ENCODE peak calls at places on chromosomes 13 and 19, in ten cellular contexts. T is thoracic aorta; J is pancreas; L is cardiac muscle cell; V is effector memory CD4-positive, alpha-beta T cell; N is GM23338; I is naive thymus-derived CD4-positive, alpha-beta T cell; O is astrocyte; H is iPS DF 6.9; U is caudate nucleus. B is an unnamed sample.

GRCh38 chr13:20506676-20507075 is 19.0 kb downstream of the CRYL1 start:
- DNase-seq in I (no peak), N (no peak), J (no peak), H (no peak), T (no peak), L (no peak), V (no peak), O (no peak), U (no peak), B (no peak)

GRCh38 chr13:95677564-95678386 is 836 bp downstream of the DNAJC3 start:
- DNase-seq in T (no peak), V (no peak), H (no peak), J (no peak), U (no peak), I (no peak), L (peak), O (peak), N (peak), B (no peak)

GRCh38 chr13:30618186-30618937 is 642 bp downstream of the USPL1 start:
- DNase-seq in O (no peak), J (peak), L (no peak), V (no peak), T (no peak), H (no peak), I (no peak), N (no peak), U (no peak), B (no peak)

GRCh38 chr19:58182577-58182988 is 278 bp upstream of the ZNF274 start:
- DNase-seq in I (no peak), T (no peak), H (no peak), J (no peak), V (peak), U (no peak), L (no peak), O (no peak), N (no peak), B (no peak)

GRCh38 chr19:45152504-45153338 is 8.1 kb downstream of the NKPD1 start:
- DNase-seq in N (peak), L (peak), I (peak), J (no peak), U (no peak), O (peak), H (no peak), V (peak), T (no peak), B (no peak)

GRCh38 chr13:28718186-28718537 is 608 bp downstream of the SLC46A3 start:
- DNase-seq in O (no peak), I (no peak), J (no peak), H (no peak), N (no peak), T (peak), V (no peak), U (no peak), L (peak), B (no peak)

GRCh38 chr13:21344662-21345176 is 114.4 kb downstream of the ZDHHC20 start:
- DNase-seq in L (no peak), I (peak), T (no peak), U (no peak), V (no peak), O (no peak), J (no peak), N (no peak), H (no peak), B (no peak)

GRCh38 chr19:39413903-39414608 is 1.6 kb downstream of the PLEKHG2 start:
- DNase-seq in O (no peak), V (no peak), I (no peak), H (no peak), J (no peak), N (peak), T (no peak), U (no peak), L (no peak), B (no peak)

GRCh38 chr13:52846567-52847321 is 1.7 kb downstream of the PCDH8 start:
- DNase-seq in V (no peak), O (peak), I (peak), L (peak), J (peak), N (peak), T (no peak), H (no peak), U (no peak), B (no peak)

GRCh38 chr13:113429608-113429985 is 23.7 kb downstream of the ADPRHL1 start:
- DNase-seq in L (no peak), V (no peak), J (no peak), I (no peak), N (no peak), H (no peak), U (no peak), O (no peak), T (no peak), B (no peak)

GRCh38 chr13:30421093-30422055 is 919 bp upstream of the UBE2L5 start:
- DNase-seq in U (no peak), I (peak), T (peak), O (peak), L (peak), H (no peak), J (peak), N (peak), V (peak), B (peak)

GRCh38 chr13:20718958-20719566 is 15.6 kb downstream of the IL17D start:
- DNase-seq in O (no peak), L (no peak), N (no peak), I (no peak), T (no peak), U (no peak), H (no peak), J (no peak), V (no peak), B (no peak)

GRCh38 chr19:14363203-14364097 is 17.8 kb upstream of the ADGRE5 start:
- DNase-seq in H (peak), N (peak), O (peak), I (peak), T (peak), V (no peak), L (peak), U (no peak), J (peak), B (peak)

GRCh38 chr13:110557610-110558305 is 3.8 kb downstream of the RAB20 start:
- DNase-seq in I (no peak), V (no peak), H (no peak), O (no peak), L (no peak), T (no peak), N (no peak), U (no peak), J (peak), B (no peak)

GRCh38 chr19:15463865-15464371 is 426 bp downstream of the RASAL3 start:
- DNase-seq in U (no peak), V (peak), O (no peak), I (peak), J (no peak), H (no peak), N (peak), T (no peak), L (no peak), B (no peak)

GRCh38 chr13:90104764-90105163 is 1242.7 kb upstream of the MIR17HG start:
- DNase-seq in H (no peak), O (no peak), L (no peak), N (no peak), V (no peak), I (no peak), U (no peak), T (no peak), J (no peak), B (no peak)

GRCh38 chr13:35927554-35927953 is 203.6 kb downstream of the DCLK1 start:
- DNase-seq in I (no peak), O (peak), T (peak), L (peak), V (no peak), N (no peak), J (no peak), U (no peak), H (no peak), B (no peak)

GRCh38 chr13:75415720-75416119 is 66.2 kb downstream of the TBC1D4 start:
- DNase-seq in U (no peak), V (no peak), J (no peak), L (peak), N (no peak), T (no peak), H (no peak), O (peak), I (no peak), B (no peak)

GRCh38 chr13:23679214-23679613 is 109.0 kb downstream of the TNFRSF19 start:
- DNase-seq in U (no peak), I (no peak), O (peak), V (no peak), J (no peak), H (no peak), L (peak), N (no peak), T (no peak), B (no peak)

GRCh38 chr13:44904982-44905381 is 84.3 kb downstream of the NUFIP1 start:
- DNase-seq in N (no peak), H (no peak), I (no peak), O (peak), U (no peak), L (peak), J (no peak), T (peak), V (no peak), B (no peak)

GRCh38 chr19:50873056-50873455 is at the start of gene KLK2:
- DNase-seq in I (no peak), O (no peak), N (no peak), T (no peak), V (no peak), U (no peak), L (no peak), H (no peak), J (no peak), B (no peak)

GRCh38 chr19:53647792-53648191 is 16.0 kb downstream of the DPRX start:
- DNase-seq in J (no peak), I (no peak), L (no peak), O (no peak), N (no peak), U (no peak), V (no peak), T (no peak), H (no peak), B (no peak)

GRCh38 chr19:36688058-36688457 is 646 bp downstream of the ZNF567 start:
- DNase-seq in J (no peak), I (no peak), N (no peak), U (no peak), V (no peak), H (no peak), L (no peak), O (no peak), T (no peak), B (no peak)

GRCh38 chr19:36687214-36688056 is at the start of gene ZNF567:
- DNase-seq in L (peak), V (peak), H (peak), O (peak), I (peak), T (peak), N (peak), U (peak), J (peak), B (peak)

GRCh38 chr19:36685835-36686234 is 1.6 kb upstream of the ZNF567 start:
- DNase-seq in U (no peak), J (no peak), H (no peak), N (no peak), I (no peak), T (no peak), L (no peak), O (no peak), V (no peak), B (no peak)

DNA sequence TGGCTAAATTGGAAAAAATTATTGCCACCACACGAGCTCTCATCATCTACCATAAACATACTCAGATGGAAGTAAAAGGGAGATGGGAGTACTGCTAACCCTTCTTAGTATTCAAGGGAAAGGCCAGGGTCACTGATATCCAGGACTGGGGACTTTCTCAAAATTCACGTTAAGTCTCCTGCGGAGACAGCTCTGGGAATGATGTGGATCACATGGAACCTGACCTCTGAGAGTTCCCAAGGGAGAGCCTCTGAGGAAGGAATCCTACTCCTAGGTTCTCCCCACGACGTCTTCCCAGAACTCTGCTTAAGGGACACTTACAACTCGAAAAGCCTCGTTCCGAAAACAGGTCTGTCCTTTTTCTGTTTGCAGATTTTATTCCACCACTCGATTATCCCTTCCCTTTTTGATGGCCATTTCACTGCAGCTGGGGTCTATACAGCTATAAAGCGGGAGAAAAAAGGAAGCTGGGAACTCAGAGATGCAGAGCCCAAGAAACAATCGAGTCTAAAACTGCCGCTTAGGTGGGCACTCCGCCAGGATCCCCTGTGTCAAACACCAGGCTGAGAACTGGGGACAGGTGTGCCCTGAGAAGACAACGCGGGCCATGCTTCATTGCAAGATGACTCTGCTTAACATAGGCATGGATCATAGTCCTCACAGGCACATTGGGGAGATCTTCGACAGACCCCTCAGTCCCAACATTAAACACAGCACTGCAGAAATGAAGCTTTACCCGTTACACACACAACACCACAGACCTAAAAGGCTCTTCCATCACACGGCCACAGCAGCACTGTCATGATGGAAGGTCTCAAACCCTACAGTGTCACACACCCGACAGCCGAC is 823 bp upstream of the ZNF567 start:
- DNase-seq in U (no peak), J (peak), T (no peak), L (peak), V (no peak), O (peak), H (no peak), I (no peak), N (peak), B (no peak)
- H3K27ac ChIP-seq in U (peak), J (peak), T (no peak), L (peak), V (peak), O (no peak), H (no peak), I (peak), N (no peak), B (peak)

DNA sequence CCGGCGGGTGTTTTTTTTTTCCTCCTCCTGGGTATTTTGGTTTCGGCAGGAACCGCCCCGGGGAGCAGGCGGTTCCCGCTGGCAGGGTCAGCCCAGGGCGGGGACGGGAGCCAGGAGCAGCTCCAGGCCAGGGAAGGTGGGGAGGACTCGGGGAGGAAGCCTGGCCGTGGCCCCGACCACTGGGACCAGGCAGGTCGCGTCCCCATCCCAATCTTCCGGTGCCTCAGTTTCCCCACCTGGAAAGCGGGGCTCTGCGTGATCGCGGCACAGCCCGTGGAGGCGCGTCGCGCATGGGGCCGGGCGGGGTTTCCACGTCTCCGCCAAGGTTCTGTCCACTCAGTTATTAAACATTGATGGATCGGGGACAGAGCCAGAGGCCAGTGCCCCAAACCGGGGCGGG is 34.8 kb downstream of the IL12RB1 start:
- DNase-seq in U (no peak), I (no peak), N (no peak), T (no peak), L (peak), H (no peak), O (no peak), V (no peak), J (peak), B (peak)
- H3K27ac ChIP-seq in U (no peak), I (no peak), N (no peak), T (peak), L (no peak), H (no peak), O (no peak), V (no peak), J (peak), B (peak)

GRCh38 chr19:3708207-3708931 is at the start of gene TJP3:
- DNase-seq in T (no peak), J (peak), H (no peak), N (peak), L (peak), V (no peak), U (no peak), I (no peak), O (peak), B (no peak)
- H3K27ac ChIP-seq in T (no peak), J (peak), H (no peak), N (no peak), L (no peak), V (no peak), U (no peak), I (no peak), O (no peak), B (no peak)

DNA sequence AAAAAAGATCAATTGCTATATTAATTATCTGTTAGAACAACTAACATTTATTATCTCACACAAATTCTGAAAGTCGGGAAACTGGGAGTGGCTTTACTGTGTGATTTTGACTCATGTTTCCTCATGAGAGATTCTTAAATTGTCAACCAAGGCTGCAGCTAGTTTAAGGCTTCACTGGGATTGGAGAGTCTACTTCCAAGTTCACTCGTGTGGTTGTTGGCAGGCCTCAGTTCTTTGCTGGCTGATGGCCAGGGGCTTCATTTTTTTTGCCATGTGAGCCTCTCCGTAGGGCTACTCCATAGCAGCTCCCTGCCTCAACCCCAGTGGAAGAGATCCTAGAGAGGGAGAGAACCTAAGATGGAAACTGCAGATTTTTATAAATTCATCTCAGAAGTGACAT is 24.5 kb upstream of the LPAR6 start:
- DNase-seq in U (no peak), N (no peak), I (no peak), O (peak), H (no peak), J (no peak), L (peak), V (no peak), T (no peak), B (peak)
- H3K27ac ChIP-seq in U (no peak), N (no peak), I (no peak), O (no peak), H (no peak), J (no peak), L (peak), V (no peak), T (no peak), B (peak)

DNA sequence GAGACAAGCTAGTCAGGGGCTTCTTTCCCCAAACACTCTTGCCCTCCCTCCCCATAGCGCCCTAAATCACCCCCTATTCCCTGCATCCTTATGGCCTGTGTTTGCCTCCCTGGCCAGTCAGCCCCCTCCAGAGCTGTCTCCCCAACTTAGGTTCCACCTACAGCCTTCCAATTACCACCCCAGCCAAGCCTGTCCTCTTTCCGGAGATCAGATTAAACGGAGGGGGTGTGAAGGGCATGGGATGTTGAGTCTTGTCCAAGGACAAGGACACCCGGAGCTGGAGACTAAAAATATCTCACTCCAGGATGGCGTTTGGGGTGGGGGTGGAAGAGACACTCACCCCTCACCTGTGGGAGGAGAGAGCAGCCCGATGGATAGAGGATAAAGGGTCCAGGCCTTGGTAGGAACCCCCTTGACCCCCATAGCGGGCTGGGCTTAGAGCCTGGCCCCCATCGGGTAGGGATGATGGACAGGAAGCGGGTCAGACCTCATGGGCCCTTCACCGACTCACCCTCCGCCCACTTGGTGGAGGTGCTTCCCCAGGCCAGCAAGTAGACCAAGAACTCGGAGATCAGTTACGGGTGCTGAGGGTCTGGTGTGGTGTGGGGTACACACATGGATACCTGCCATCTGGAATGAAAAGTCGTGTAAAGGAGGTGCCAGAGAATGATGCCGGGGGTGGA is 6.0 kb downstream of the ZNF865 start:
- DNase-seq in T (no peak), V (no peak), I (no peak), L (no peak), U (no peak), J (no peak), N (no peak), O (no peak), H (no peak), B (no peak)
- H3K27ac ChIP-seq in T (no peak), V (no peak), I (no peak), L (peak), U (no peak), J (no peak), N (no peak), O (no peak), H (no peak), B (no peak)

DNA sequence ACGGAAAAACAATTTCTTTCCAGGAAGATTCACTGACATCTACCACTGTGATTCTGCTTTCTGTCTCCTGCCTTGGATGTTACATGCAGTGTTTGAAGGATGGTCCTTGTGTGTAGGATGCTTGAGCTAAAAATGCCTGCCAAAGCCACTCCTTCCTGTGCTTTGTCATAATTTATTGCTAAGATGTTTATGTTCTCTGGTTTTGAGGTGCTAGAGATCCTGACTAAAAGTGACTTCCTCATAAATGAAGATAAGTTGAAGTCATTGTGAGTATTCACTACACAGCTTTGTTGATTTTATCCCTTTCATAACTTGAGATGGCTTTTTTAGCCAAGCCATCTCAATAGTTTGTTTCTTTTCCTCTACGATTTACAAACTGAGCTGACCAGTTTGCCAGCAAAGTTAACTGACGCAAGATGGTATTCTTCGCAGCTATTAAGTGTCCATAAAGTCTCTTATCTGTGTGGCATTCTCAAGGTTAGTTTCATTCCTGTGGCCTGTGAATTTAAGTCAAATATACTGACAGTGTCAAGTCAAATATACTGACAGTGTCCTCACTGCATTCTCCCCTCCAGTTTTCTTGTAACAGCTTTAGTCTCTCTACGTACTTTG is 15.7 kb upstream of the FBXL3 start:
- DNase-seq in I (no peak), H (no peak), O (no peak), T (no peak), N (no peak), J (no peak), V (no peak), U (no peak), L (no peak), B (no peak)
- H3K27ac ChIP-seq in I (no peak), H (no peak), O (no peak), T (no peak), N (no peak), J (no peak), V (no peak), U (peak), L (no peak), B (no peak)